ENCODE peak calls at places on chromosomes 13 and 19, in four cellular contexts. M is hepatocyte, Z is neural progenitor cell, L is GM23338. H is an unnamed sample.
A peak's percentile ranks its signal among the peaks of the same experiment; 100 is the strongest.

GRCh38 chr13:85241045-85241444 is 558.2 kb downstream of the SLITRK6 start:
- DNase-seq in M (no peak), Z (no peak), L (no peak), H (no peak)

GRCh38 chr13:67341406-67341805 is 111.3 kb upstream of the PCDH9 start:
- DNase-seq in M (no peak), Z (no peak), L (no peak), H (no peak)

GRCh38 chr13:96011291-96011875 is 41.8 kb downstream of the UGGT2 start:
- DNase-seq in M (no peak), Z (no peak), L (no peak), H (no peak)

GRCh38 chr13:73326215-73326558 is 267.4 kb downstream of the KLF5 start:
- DNase-seq in M (no peak), Z (no peak), L (no peak), H (no peak)

GRCh38 chr19:44313231-44313630 is 8.4 kb upstream of the ZNF235 start:
- DNase-seq in M (no peak), Z (no peak), L (no peak), H (no peak)

GRCh38 chr13:107767119-107767518 is 448.2 kb downstream of the LIG4 start:
- DNase-seq in M (peak; percentile 8), Z (no peak), L (no peak), H (no peak)

GRCh38 chr13:41919031-41919740 is 41.7 kb downstream of the VWA8 start:
- DNase-seq in M (no peak), Z (no peak), L (peak; percentile 31), H (peak; percentile 29)

GRCh38 chr13:36476661-36477060 is 44.4 kb downstream of the CCNA1 start:
- DNase-seq in M (no peak), Z (no peak), L (no peak), H (no peak)

GRCh38 chr13:44854264-44855060 is 134.8 kb downstream of the NUFIP1 start:
- DNase-seq in M (peak; percentile 61), Z (peak; percentile 40), L (no peak), H (no peak)

GRCh38 chr13:46896346-46897138 is at the start of gene HTR2A:
- DNase-seq in M (peak; percentile 14), Z (peak; percentile 55), L (peak; percentile 12), H (no peak)

GRCh38 chr13:40407567-40407966 is 258.9 kb downstream of the FOXO1 start:
- DNase-seq in M (no peak), Z (no peak), L (no peak), H (no peak)

GRCh38 chr19:49849433-49850220 is 1.3 kb upstream of the PTOV1 start:
- DNase-seq in M (no peak), Z (no peak), L (no peak), H (no peak)

GRCh38 chr19:49850487-49851342 is at the start of gene PTOV1:
- DNase-seq in M (peak; percentile 97), Z (peak; percentile 96), L (peak; percentile 94), H (peak; percentile 97)

GRCh38 chr19:49850221-49850486 is 805 bp upstream of the PTOV1 start:
- DNase-seq in M (no peak), Z (no peak), L (no peak), H (no peak)

GRCh38 chr19:49852631-49853126 is 1.7 kb downstream of the PTOV1 start:
- DNase-seq in M (no peak), Z (no peak), L (no peak), H (peak; percentile 31)

GRCh38 chr19:49851456-49852259 is 699 bp downstream of the PTOV1 start:
- DNase-seq in M (peak; percentile 53), Z (peak; percentile 88), L (peak; percentile 87), H (peak; percentile 62)
- TF ChIP-seq CTCF in M (no peak), Z (no peak), L (no peak), H (peak; percentile 19)

GRCh38 chr13:100443998-100444328 is 144.6 kb downstream of the GGACT start:
- DNase-seq in M (no peak), Z (no peak), L (no peak), H (no peak)
- TF ChIP-seq EZH2phosphoT487 in M (no peak), Z (no peak), L (no peak), H (no peak)

GRCh38 chr13:33582121-33582520 is 235.8 kb upstream of the RFC3 start:
- DNase-seq in M (no peak), Z (no peak), L (no peak), H (no peak)
- H3K4me3 ChIP-seq in M (no peak overlapping the region), Z (no peak overlapping the region), L (no peak overlapping the region), H (no peak overlapping the region)

DNA sequence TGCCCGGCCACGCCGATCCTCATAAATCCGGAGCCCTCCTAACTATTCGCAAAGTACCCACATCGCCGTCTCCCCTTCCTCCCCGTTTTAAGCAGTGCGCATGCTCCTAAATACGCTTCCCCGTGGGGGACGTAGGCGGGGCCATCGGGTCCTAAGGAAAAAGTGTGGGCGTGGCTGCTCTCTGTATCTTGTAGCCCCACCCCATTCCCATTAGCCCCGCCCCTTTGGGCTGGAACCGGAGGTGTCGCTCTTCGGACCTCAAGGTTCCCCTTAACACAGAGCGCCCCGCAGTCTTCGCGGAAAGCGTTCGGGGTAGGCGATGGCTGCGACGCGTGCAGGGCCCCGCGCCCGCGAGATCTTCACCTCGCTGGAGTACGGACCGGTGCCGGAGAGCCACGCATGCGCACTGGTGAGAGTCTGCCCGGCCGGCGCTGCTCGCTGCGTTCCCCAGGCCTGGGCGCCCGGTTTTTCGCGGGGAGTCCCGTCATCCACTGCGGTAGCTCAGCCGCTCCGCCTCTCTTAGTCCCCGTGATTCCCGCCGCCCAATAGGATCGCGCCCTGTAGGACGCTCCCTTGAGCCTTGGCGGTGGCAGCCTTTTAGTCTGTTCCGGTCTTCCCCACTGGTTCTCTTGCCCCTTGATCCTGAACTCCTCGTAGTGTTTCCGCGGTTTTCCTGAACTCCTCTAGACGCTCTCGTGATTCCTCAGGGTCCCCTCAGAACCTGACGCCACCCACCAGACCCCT is at the start of gene ALDH16A1:
- DNase-seq in M (peak; percentile 100), Z (peak; percentile 99), L (peak; percentile 100), H (peak; percentile 98)
- TF ChIP-seq CTCF in M (no peak), Z (no peak), L (no peak), H (no peak)